ENCODE peak calls at places on chromosomes 3 and 15, in four cellular contexts. S, Z, N and W are unnamed samples.

GRCh38 chr3:23859012-23859743 is 53.4 kb downstream of the UBE2E1 start:
- DNase-seq in Z (peak), S (no peak), N (no peak), W (no peak)

GRCh38 chr15:70504305-70504951 is 258.9 kb downstream of the UACA start:
- DNase-seq in Z (peak), N (no peak), S (peak), W (no peak)

GRCh38 chr15:90291679-90292356 is 26.3 kb downstream of the NGRN start:
- DNase-seq in S (no peak), N (no peak), Z (peak), W (no peak)

GRCh38 chr3:186471781-186472180 is 72.4 kb downstream of the CRYGS start:
- DNase-seq in Z (no peak), N (no peak), S (no peak), W (no peak)

GRCh38 chr3:172516318-172517214 is 6.7 kb downstream of the TNFSF10 start:
- DNase-seq in N (no peak), S (peak), Z (peak), W (no peak)

GRCh38 chr3:147513785-147514184 is 104.6 kb downstream of the ZIC1 start:
- DNase-seq in N (no peak), Z (no peak), S (no peak), W (no peak)

GRCh38 chr3:123791898-123792297 is 92.2 kb downstream of the MYLK start:
- DNase-seq in N (no peak), Z (no peak), S (no peak), W (no peak)

GRCh38 chr15:41513282-41514227 is at the start of gene LTK:
- DNase-seq in Z (no peak), S (no peak), N (peak), W (no peak)

GRCh38 chr3:195015021-195015420 is 255.9 kb downstream of the XXYLT1 start:
- DNase-seq in S (no peak), N (no peak), Z (no peak), W (no peak)

GRCh38 chr3:28053759-28054158 is 187.7 kb upstream of the CMC1 start:
- DNase-seq in S (no peak), N (no peak), Z (no peak), W (no peak)

GRCh38 chr3:47527952-47528718 is 14.6 kb upstream of the ELP6 start:
- DNase-seq in N (no peak), S (no peak), Z (no peak), W (no peak)

GRCh38 chr3:28326458-28326926 is 22.0 kb upstream of the ZCWPW2 start:
- DNase-seq in N (no peak), S (no peak), Z (no peak), W (no peak)

GRCh38 chr3:186021673-186022362 is 84.0 kb upstream of the TRA2B start:
- DNase-seq in N (no peak), Z (no peak), S (no peak), W (no peak)

GRCh38 chr3:157099337-157100078 is 60.4 kb downstream of the CCNL1 start:
- DNase-seq in N (no peak), Z (no peak), S (no peak), W (no peak)

GRCh38 chr3:49415931-49416601 is 3.8 kb downstream of the TCTA start:
- DNase-seq in N (peak), Z (no peak), S (no peak), W (peak)

GRCh38 chr3:116734243-116734642 is 24.7 kb downstream of the TUSC7 start:
- DNase-seq in Z (no peak), S (no peak), N (no peak), W (no peak)

GRCh38 chr15:77031376-77032050 is 36.6 kb downstream of the PSTPIP1 start:
- DNase-seq in Z (peak), S (no peak), N (peak), W (no peak)

GRCh38 chr15:98900382-98900781 is 107.2 kb downstream of the PGPEP1L start:
- DNase-seq in Z (no peak), S (no peak), N (no peak), W (no peak)

GRCh38 chr3:106809633-106810460 is 567.4 kb upstream of the CCDC54 start:
- DNase-seq in N (no peak), Z (no peak), S (no peak), W (no peak)

GRCh38 chr3:158849747-158850146 is 47.9 kb downstream of the MFSD1 start:
- DNase-seq in S (no peak), Z (no peak), N (no peak), W (no peak)

GRCh38 chr3:163315786-163316185 is 1762.5 kb downstream of the SI start:
- DNase-seq in S (no peak), Z (no peak), N (no peak), W (no peak)

GRCh38 chr3:16761576-16761975 is 123.2 kb upstream of the PLCL2 start:
- DNase-seq in Z (no peak), N (no peak), S (no peak), W (no peak)

GRCh38 chr15:100205549-100206295 is 136.1 kb downstream of the ADAMTS17 start:
- DNase-seq in S (no peak), N (no peak), Z (no peak), W (no peak)

GRCh38 chr3:188403404-188403803 is 249.4 kb downstream of the LPP start:
- DNase-seq in Z (no peak), S (no peak), N (no peak), W (no peak)

DNA sequence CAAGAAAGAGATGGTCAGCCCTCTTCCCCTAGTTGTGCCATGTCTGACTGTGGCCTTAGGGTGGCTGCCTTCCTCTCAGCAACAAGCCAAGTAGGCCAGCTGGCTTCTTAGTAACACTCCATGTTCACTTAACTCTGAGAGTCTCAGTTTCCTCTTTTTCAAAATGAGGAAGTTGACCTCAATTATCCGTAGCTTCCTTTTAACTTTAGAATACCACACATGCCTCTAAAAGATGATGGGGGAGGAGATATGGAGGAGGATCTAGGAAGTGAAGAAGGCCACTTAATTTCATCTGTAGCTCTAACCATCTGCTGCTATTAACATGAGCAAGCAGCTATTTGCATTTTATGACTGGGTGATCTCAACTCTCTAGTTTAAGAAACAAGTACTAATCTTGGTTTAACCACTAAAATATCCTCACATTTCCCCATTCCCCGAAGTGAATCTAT is 32.9 kb downstream of the CD200R1L start:
- DNase-seq in S (no peak), Z (no peak), N (no peak), W (no peak)
- TF ChIP-seq CTCF in S (no peak), Z (no peak), N (no peak), W (no peak)

GRCh38 chr3:81645248-81645647 is 116.2 kb downstream of the GBE1 start:
- DNase-seq in Z (no peak), N (no peak), S (no peak), W (no peak)

GRCh38 chr3:81638480-81638879 is 123.0 kb downstream of the GBE1 start:
- DNase-seq in Z (no peak), S (no peak), N (no peak), W (no peak)

DNA sequence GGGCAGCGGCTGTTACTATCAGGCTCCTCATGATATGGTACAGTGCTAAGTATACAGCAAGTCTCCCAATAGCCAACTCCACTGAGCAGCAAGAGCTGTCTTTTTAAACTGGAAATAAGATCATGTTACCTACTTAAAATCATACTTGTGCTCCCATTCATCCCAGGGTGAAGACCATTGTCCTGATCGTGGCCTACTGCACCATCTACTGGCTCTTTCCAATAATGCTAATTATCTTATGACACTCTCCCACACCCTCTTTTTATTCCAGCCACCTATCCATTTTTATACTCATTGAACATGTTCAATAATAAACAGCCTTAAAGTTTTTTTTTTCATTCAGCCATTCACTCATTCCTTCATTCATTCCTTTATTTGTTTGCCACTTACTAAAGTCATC is 117.7 kb downstream of the GBE1 start:
- DNase-seq in S (no peak), N (no peak), Z (no peak), W (no peak)
- TF ChIP-seq CTCF in S (peak), N (no peak), Z (no peak), W (no peak)

DNA sequence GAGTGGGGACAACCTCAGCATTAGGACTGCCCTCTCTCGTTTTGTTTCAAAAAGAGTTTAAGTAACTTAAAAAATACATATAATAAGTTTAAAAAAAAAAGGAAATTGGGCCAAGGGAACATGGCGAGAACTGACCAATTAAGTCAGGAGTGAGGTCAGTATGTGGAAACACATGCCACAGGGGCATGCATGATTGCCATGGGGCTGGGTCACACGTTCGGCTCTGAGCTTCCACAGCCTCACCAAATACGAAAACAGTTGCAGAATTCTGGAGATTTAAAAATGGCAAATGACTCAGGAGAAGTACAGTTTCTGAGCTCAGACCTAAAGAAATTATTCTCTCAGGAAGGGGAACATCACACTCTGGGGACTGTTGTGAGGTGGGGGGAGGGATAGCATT is 24.1 kb downstream of the PDE8A start:
- DNase-seq in S (no peak), Z (no peak), N (no peak), W (no peak)
- TF ChIP-seq CTCF in S (no peak), Z (no peak), N (no peak), W (no peak)

GRCh38 chr15:84629033-84629432 is 25.1 kb downstream of the WDR73 start:
- DNase-seq in N (no peak), Z (no peak), S (no peak), W (no peak)

GRCh38 chr15:84634228-84634837 is 19.8 kb downstream of the WDR73 start:
- DNase-seq in Z (no peak), S (no peak), N (no peak), W (no peak)

GRCh38 chr15:84633311-84634227 is 20.5 kb downstream of the WDR73 start:
- DNase-seq in S (peak), Z (peak), N (peak), W (peak)

DNA sequence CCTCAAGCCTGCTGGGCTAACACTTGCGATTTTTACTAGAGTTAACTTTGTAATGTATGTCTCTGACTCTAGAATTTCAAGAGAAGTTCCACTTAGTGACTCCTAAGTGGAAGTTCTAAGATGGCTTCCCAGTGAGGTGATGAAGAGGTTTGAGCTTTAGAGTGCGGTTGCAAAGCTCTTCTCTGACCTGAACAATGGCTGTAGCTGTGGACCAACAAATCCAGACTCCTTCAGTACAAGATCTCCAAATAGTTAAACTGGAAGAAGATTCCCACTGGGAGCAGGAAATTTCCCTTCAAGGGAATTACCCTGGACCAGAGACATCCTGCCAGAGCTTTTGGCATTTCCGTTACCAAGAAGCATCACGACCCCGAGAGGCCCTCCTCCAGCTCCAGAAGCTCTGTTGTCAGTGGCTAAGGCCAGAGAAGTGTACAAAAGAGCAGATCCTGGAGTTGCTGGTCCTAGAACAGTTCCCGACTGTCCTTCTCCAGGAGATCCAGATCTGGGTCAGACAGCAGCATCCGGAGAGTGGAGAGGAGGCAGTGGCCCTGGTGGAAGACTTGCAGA is 22.3 kb downstream of the WDR73 start:
- DNase-seq in N (no peak), S (no peak), Z (no peak), W (no peak)
- TF ChIP-seq CTCF in N (no peak), S (no peak), Z (no peak), W (no peak)

GRCh38 chr3:62186967-62187366 is 186.4 kb downstream of the FEZF2 start:
- DNase-seq in S (no peak), Z (no peak), N (no peak), W (no peak)
- TF ChIP-seq CTCF in S (peak), Z (no peak), N (no peak), W (no peak)

GRCh38 chr3:69236808-69237707 is 114.7 kb upstream of the LMOD3 start:
- DNase-seq in N (no peak), S (no peak), Z (peak), W (no peak)
- TF ChIP-seq CTCF in N (no peak), S (no peak), Z (no peak), W (no peak)